ENCODE peak calls at places on chromosomes 13 and 19, in nine cellular contexts. J is GM12865; N is stimulated activated CD8-positive, alpha-beta memory T cell treated with anti-CD3 and anti-CD28 coated beads, Interleukin-12 subunit alpha, Interleukin-12 subunit beta, amount 100 ng/mL, for 4 hours; H is heart left ventricle; Y is HuH-7; S is GM04504; M is stimulated activated CD4-positive, alpha-beta T cell treated with anti-CD3 and anti-CD28 coated beads, Interleukin-1b, Interleukin-23, amount 100 ng/mL, for 48 hours; E is iris pigment epithelial cell; Q is iPS-NIHi11. Z is an unnamed sample.

GRCh38 chr13:112810608-112811007 is 120.8 kb downstream of the ATP11A start:
- DNase-seq in J (no peak), H (no peak), N (no peak), Q (no peak), Y (no peak), M (no peak), E (no peak), S (no peak), Z (no peak)

GRCh38 chr13:99800951-99801350 is 170.6 kb downstream of the ZIC5 start:
- DNase-seq in J (no peak), Q (peak; percentile 41), M (no peak), S (no peak), H (no peak), Y (no peak), E (no peak), N (no peak), Z (no peak)

GRCh38 chr13:75806101-75806500 is 170.0 kb downstream of the LMO7 start:
- DNase-seq in H (no peak), J (no peak), S (no peak), Y (no peak), M (no peak), N (no peak), E (no peak), Q (no peak), Z (no peak)

GRCh38 chr13:21310220-21310619 is 133.8 kb downstream of the MRPL57 start:
- DNase-seq in Q (no peak), H (no peak), E (peak; percentile 39), Y (no peak), S (no peak), N (no peak), J (no peak), M (no peak), Z (no peak)

GRCh38 chr13:114140909-114141255 is 8.5 kb upstream of the RASA3 start:
- DNase-seq in E (no peak), N (no peak), M (peak; percentile 30), S (no peak), Q (no peak), J (peak; percentile 56), H (no peak), Y (no peak), Z (no peak)

GRCh38 chr19:54518844-54519243 is 16.2 kb downstream of the LAIR2 start:
- DNase-seq in Q (no peak), N (no peak), J (peak; percentile 90), S (no peak), H (peak; percentile 11), M (peak; percentile 45), Y (no peak), E (no peak), Z (no peak)

GRCh38 chr13:68535329-68535728 is 1305.2 kb upstream of the PCDH9 start:
- DNase-seq in Q (no peak), M (no peak), J (no peak), N (no peak), H (no peak), E (no peak), Y (no peak), S (no peak), Z (no peak)

GRCh38 chr13:32955881-32956594 is 60.2 kb upstream of the KL start:
- DNase-seq in E (no peak), S (no peak), H (no peak), Q (no peak), N (no peak), M (no peak), J (no peak), Y (no peak), Z (no peak)

GRCh38 chr19:9757544-9758501 is 10.7 kb downstream of the ZNF846 start:
- DNase-seq in N (no peak), S (no peak), Y (no peak), J (no peak), Q (no peak), M (no peak), H (no peak), E (no peak), Z (no peak)

GRCh38 chr19:42042455-42043170 is 27.4 kb downstream of the GRIK5 start:
- DNase-seq in S (no peak), H (no peak), N (no peak), Y (no peak), Q (no peak), J (no peak), M (no peak), E (no peak), Z (no peak)

GRCh38 chr19:10854350-10855089 is 6.3 kb downstream of the C19orf38 start:
- DNase-seq in E (no peak), M (no peak), H (no peak), N (no peak), Y (no peak), J (no peak), Q (no peak), S (no peak), Z (no peak)

GRCh38 chr19:35184884-35185283 is 30.3 kb downstream of the FXYD5 start:
- DNase-seq in S (no peak), H (no peak), N (no peak), M (no peak), E (no peak), J (no peak), Q (no peak), Y (no peak), Z (no peak)

GRCh38 chr19:46624958-46625661 is at the start of gene PTGIR:
- DNase-seq in J (peak; percentile 46), Y (no peak), M (peak; percentile 56), Q (peak; percentile 44), S (peak; percentile 81), H (peak; percentile 81), E (peak; percentile 59), N (no peak), Z (no peak)

GRCh38 chr13:97600438-97601080 is 166.6 kb downstream of the RAP2A start:
- DNase-seq in S (peak; percentile 23), E (peak; percentile 88), Y (no peak), Q (no peak), J (no peak), H (no peak), M (no peak), N (no peak), Z (no peak)

GRCh38 chr13:98174995-98175394 is 2.1 kb downstream of the RNF113B start:
- DNase-seq in S (no peak), Y (no peak), M (no peak), Q (no peak), J (no peak), H (no peak), N (no peak), E (peak; percentile 63), Z (no peak)

Z was measured in T-cell.